ENCODE peak calls at places on chromosomes 5 and 9, in four cellular contexts. M is body of pancreas, O is IMR-90, Y is A549. Z is an unnamed sample. For H3K4me1, the result is how much of the 10 kb centered on the place peaks cover.

GRCh38 chr5:176542135-176542595 is 5.0 kb upstream of the RNF44 start:
- DNase-seq in M (no peak), O (no peak), Y (no peak), Z (no peak)

GRCh38 chr5:59956130-59956773 is 62.7 kb upstream of the PDE4D start:
- DNase-seq in M (no peak), O (no peak), Y (no peak), Z (no peak)

GRCh38 chr9:115630126-115630840 is 512.3 kb upstream of the TNC start:
- DNase-seq in M (no peak), O (no peak), Y (no peak), Z (no peak)

GRCh38 chr5:132058646-132059042 is 1.8 kb upstream of the IL3 start:
- DNase-seq in M (no peak), O (no peak), Y (no peak), Z (no peak)

GRCh38 chr5:58105836-58106235 is 354.1 kb downstream of the PLK2 start:
- DNase-seq in M (no peak), O (no peak), Y (no peak), Z (no peak)

GRCh38 chr5:100188339-100188738 is 346.8 kb upstream of the FAM174A start:
- DNase-seq in M (no peak), O (no peak), Y (no peak), Z (no peak)

GRCh38 chr9:15249042-15249818 is 57.8 kb downstream of the TTC39B start:
- DNase-seq in M (no peak), O (peak), Y (no peak), Z (peak)

GRCh38 chr5:157744055-157745011 is 821 bp downstream of the LSM11 start:
- DNase-seq in M (peak), O (no peak), Y (no peak), Z (peak)

GRCh38 chr9:105681724-105682123 is 12.6 kb upstream of the TMEM38B start:
- DNase-seq in M (no peak), O (peak), Y (peak), Z (no peak)

GRCh38 chr5:107968998-107969397 is 298.3 kb upstream of the EFNA5 start:
- DNase-seq in M (no peak), O (peak), Y (no peak), Z (peak)

GRCh38 chr5:128493657-128494329 is 44.3 kb downstream of the FBN2 start:
- DNase-seq in M (no peak), O (peak), Y (no peak), Z (no peak)

GRCh38 chr9:89806371-89807100 is 201.7 kb downstream of the GADD45G start:
- DNase-seq in M (no peak), O (peak), Y (no peak), Z (peak)

GRCh38 chr5:67190443-67190842 is 6.2 kb downstream of the CD180 start:
- DNase-seq in M (no peak), O (no peak), Y (no peak), Z (no peak)

GRCh38 chr9:101119206-101119819 is 90.8 kb downstream of the PLPPR1 start:
- DNase-seq in M (peak), O (no peak), Y (peak), Z (peak)

GRCh38 chr5:96548941-96549340 is 113.2 kb upstream of the CAST start:
- DNase-seq in M (no peak), O (no peak), Y (no peak), Z (no peak)

GRCh38 chr9:138105561-138106505 is 228.3 kb downstream of the CACNA1B start:
- DNase-seq in M (no peak), O (no peak), Y (no peak), Z (no peak)

GRCh38 chr5:142097681-142098080 is 10.9 kb upstream of the NDFIP1 start:
- DNase-seq in M (no peak), O (no peak), Y (no peak), Z (no peak)

GRCh38 chr9:100561256-100561655 is 16.6 kb upstream of the CAVIN4 start:
- DNase-seq in M (no peak), O (peak), Y (no peak), Z (no peak)

GRCh38 chr9:88460583-88461332 is 72.5 kb downstream of the SPIN1 start:
- DNase-seq in M (no peak), O (no peak), Y (no peak), Z (no peak)

GRCh38 chr9:83991355-83991754 is 10.8 kb downstream of the RMI1 start:
- DNase-seq in M (no peak), O (no peak), Y (no peak), Z (no peak)

GRCh38 chr5:16681761-16682335 is 65.1 kb upstream of the RETREG1 start:
- DNase-seq in M (no peak), O (no peak), Y (no peak), Z (no peak)

GRCh38 chr5:169657127-169657526 is 20.1 kb downstream of the DOCK2 start:
- DNase-seq in M (no peak), O (no peak), Y (no peak), Z (no peak)

GRCh38 chr5:72206160-72206559 is 98.9 kb downstream of the MAP1B start:
- DNase-seq in M (no peak), O (no peak), Y (no peak), Z (no peak)

GRCh38 chr5:96997265-96997859 is 61.5 kb downstream of the LNPEP start:
- DNase-seq in M (no peak), O (peak), Y (peak), Z (peak)

GRCh38 chr5:179348833-179349232 is 3.6 kb upstream of the ADAMTS2 start:
- DNase-seq in M (no peak), O (no peak), Y (no peak), Z (no peak)

GRCh38 chr9:137030006-137030405 is 1.9 kb downstream of the FUT7 start:
- DNase-seq in M (no peak), O (no peak), Y (no peak), Z (no peak)
- H3K4me1 ChIP-seq in M (under half), O (under half), Y (under half), Z (under half)

GRCh38 chr5:152623951-152624350 is 218.9 kb upstream of the NMUR2 start:
- DNase-seq in M (no peak), O (no peak), Y (no peak), Z (no peak)
- TF ChIP-seq CTCF in M (no peak), O (no peak), Y (no peak), Z (no peak)

DNA sequence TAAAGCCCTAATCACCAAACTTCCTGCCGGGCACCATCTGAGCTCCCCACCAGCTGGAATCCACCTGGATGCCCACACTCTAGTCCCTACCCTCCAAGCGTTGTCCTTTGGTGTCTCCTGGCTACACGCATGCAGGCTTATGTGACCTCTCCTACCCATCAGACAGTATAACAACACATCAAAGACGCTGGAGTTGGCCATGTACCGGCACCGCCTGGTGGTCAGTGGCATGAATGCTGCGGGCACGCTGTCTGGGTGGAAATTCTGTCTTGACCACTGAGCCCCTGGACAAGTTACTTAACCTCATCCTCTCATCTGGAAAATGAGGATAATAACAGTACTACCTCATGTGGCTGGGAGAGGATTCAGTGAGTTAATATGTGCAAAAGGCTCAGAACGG is 23.4 kb upstream of the CORO2A start:
- DNase-seq in M (no peak), O (no peak), Y (peak), Z (peak)
- H3K4me1 ChIP-seq in M (under half), O (under half), Y (under half), Z (under half)

GRCh38 chr9:32350682-32351081 is 33.8 kb upstream of the ACO1 start:
- DNase-seq in M (no peak), O (peak), Y (peak), Z (peak)
- TF ChIP-seq CTCF in M (no peak), O (peak), Y (peak), Z (no peak)

GRCh38 chr5:6262651-6263363 is 115.5 kb downstream of the MED10 start:
- DNase-seq in M (no peak), O (no peak), Y (no peak), Z (no peak)
- H3K4me1 ChIP-seq in M (under half), O (under half), Y (under half), Z (under half)

GRCh38 chr5:147673276-147673675 is 109.3 kb downstream of the JAKMIP2 start:
- DNase-seq in M (no peak), O (no peak), Y (no peak), Z (no peak)
- TF ChIP-seq CTCF in M (no peak), O (no peak), Y (no peak), Z (no peak)

DNA sequence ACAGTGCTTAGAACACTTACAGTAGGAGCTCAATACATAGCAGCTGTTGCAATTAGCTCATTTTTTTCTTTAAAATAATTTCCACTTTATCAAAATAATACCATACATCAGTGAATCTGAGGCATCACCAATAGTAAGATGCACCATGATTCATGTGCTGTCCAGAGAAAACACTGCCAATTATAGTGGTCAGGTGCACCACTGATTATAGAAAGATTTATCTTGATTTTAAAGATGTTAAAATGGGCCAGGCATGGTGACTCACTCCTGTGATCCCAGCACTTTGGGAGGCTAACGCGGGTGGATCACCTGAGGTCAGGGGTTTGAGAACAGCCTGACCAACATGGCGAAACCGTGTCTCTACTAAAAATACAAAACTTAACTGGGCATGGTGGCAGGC is 39.4 kb downstream of the NAIF1 start:
- DNase-seq in M (no peak), O (no peak), Y (no peak), Z (no peak)
- H3K4me1 ChIP-seq in M (under half), O (under half), Y (under half), Z (under half)

GRCh38 chr5:14109771-14110170 is 33.4 kb upstream of the TRIO start:
- DNase-seq in M (no peak), O (peak), Y (no peak), Z (no peak)
- TF ChIP-seq CTCF in M (no peak), O (no peak), Y (no peak), Z (no peak)